ENCODE peak calls at places on chromosomes 3 and 15, in seven cellular contexts. O, C, J, L, Z, T and A are unnamed samples.

GRCh38 chr15:90749754-90750153 is 32.6 kb downstream of the BLM start:
- DNase-seq in O (no peak), L (no peak), J (no peak), C (no peak), Z (no peak), T (no peak), A (no peak)

GRCh38 chr3:188092648-188093047 is 61.3 kb upstream of the LPP start:
- DNase-seq in Z (no peak), T (no peak), O (no peak), C (no peak), J (no peak), L (peak; percentile 63), A (no peak)

GRCh38 chr3:188533612-188534357 is 379.8 kb downstream of the LPP start:
- DNase-seq in J (no peak), C (no peak), L (no peak), T (no peak), Z (no peak), O (no peak), A (no peak)

GRCh38 chr3:183094711-183095110 is 4.6 kb downstream of the MCCC1 start:
- DNase-seq in Z (no peak), L (no peak), O (no peak), T (no peak), C (no peak), J (no peak), A (no peak)

GRCh38 chr3:51100543-51100851 is 284.6 kb upstream of the MANF start:
- DNase-seq in J (no peak), C (no peak), L (no peak), Z (no peak), O (no peak), T (no peak), A (no peak)

GRCh38 chr15:90465140-90465929 is 64.4 kb upstream of the CRTC3 start:
- DNase-seq in Z (no peak), C (no peak), T (no peak), L (peak; percentile 81), J (no peak), O (no peak), A (no peak)

GRCh38 chr3:58206406-58207011 is 4.3 kb downstream of the DNASE1L3 start:
- DNase-seq in Z (no peak), T (no peak), J (no peak), L (peak; percentile 56), C (no peak), O (no peak), A (no peak)

GRCh38 chr3:70982700-70983140 is 600.8 kb downstream of the FOXP1 start:
- DNase-seq in O (peak; percentile 66), T (no peak), Z (peak; percentile 17), L (peak; percentile 86), C (no peak), J (peak; percentile 40), A (peak; percentile 30)

GRCh38 chr3:42118762-42119361 is 27.7 kb downstream of the TRAK1 start:
- DNase-seq in C (no peak), O (peak; percentile 63), J (no peak), L (peak; percentile 49), Z (peak; percentile 31), T (peak; percentile 49), A (no peak)

GRCh38 chr15:77742127-77742526 is 109.4 kb upstream of the LINGO1 start:
- DNase-seq in C (no peak), T (no peak), O (no peak), L (no peak), Z (no peak), J (no peak), A (no peak)

GRCh38 chr15:74202461-74203401 is at the start of gene STRA6:
- DNase-seq in T (peak; percentile 68), J (no peak), O (peak; percentile 85), Z (no peak), L (no peak), C (no peak), A (no peak)

GRCh38 chr3:134260984-134261383 is 10.3 kb upstream of the RYK start:
- DNase-seq in T (no peak), C (no peak), L (no peak), Z (peak; percentile 37), J (no peak), O (no peak), A (no peak)

GRCh38 chr3:185341616-185342457 is 21.1 kb upstream of the MAP3K13 start:
- DNase-seq in C (no peak), L (no peak), Z (no peak), T (no peak), O (peak; percentile 39), J (no peak), A (no peak)

GRCh38 chr3:188635258-188636038 is 481.5 kb downstream of the LPP start:
- DNase-seq in Z (no peak), C (no peak), T (no peak), L (peak; percentile 80), O (no peak), J (no peak), A (no peak)

GRCh38 chr3:46998121-46998851 is 18.8 kb downstream of the NBEAL2 start:
- DNase-seq in L (peak; percentile 18), T (peak; percentile 88), J (peak; percentile 67), O (peak; percentile 69), C (peak; percentile 94), Z (peak; percentile 38), A (peak; percentile 51)

GRCh38 chr3:71189480-71189879 is 394.0 kb downstream of the FOXP1 start:
- DNase-seq in L (peak; percentile 60), J (no peak), T (no peak), O (no peak), C (no peak), Z (no peak), A (no peak)

GRCh38 chr3:122793568-122794416 is at the start of gene HSPBAP1:
- DNase-seq in C (peak; percentile 98), L (peak; percentile 91), O (peak; percentile 92), J (peak; percentile 93), T (peak; percentile 80), Z (peak; percentile 94), A (peak; percentile 94)
- TF ChIP-seq POLR2A in C (no peak), L (peak; percentile 79), O (peak; percentile 74), J (peak; percentile 54), T (peak; percentile 62), Z (peak; percentile 96), A (peak; percentile 48)

DNA sequence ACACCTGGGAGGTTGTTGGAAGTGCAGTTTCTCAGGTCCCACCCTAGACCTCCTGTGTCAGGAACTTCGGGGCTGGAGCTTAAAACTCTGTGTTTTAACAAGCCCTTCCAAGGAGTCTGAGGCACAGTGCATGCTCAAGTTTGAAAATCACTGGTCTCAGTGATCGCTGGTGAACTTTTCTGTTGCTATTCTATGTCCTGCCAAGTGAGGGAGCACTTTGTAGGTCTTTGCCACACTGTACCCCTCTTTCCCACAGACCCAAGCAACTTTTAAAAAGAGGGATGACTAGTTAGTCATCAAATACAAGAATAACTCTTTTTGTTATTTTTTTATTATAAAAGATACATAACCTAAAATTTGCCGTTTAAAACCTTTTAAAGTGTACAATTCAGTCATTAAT is 133.7 kb downstream of the AGBL1 start:
- DNase-seq in C (no peak), Z (no peak), T (no peak), J (no peak), L (no peak), O (no peak), A (no peak)
- TF ChIP-seq CTCF in C (no peak), Z (no peak), T (no peak), J (no peak), L (no peak), O (no peak), A (no peak)

DNA sequence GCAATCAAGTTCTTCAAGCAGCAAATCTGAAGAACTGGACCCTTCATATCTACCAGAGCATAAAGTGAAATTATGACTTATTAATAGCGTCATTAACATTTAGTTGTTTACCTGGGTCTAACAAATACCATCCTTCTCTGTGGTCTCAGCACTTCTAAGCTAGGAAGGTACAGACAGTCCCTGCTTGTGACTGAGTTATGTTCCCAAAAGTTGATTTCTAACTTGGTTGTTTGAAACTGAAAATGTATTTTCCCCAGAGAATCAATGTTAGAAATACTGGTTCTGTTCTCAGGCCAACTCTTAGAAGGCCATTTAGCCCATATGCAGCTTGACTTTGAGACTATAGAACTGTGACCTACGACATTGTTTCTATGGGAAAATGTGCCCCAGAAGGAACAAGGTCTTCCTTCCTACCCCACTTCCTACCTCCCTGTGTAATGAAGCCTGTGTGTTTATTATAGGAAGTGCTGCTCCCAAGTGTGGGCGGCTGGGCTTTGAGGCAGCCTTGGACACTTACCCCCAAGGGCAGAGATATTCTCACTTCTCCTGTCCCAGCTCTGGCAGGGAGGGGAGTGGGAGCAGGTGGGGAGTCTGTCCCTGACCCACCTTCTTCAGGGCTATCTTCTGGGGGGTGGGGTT is 12.2 kb upstream of the MAPK6 start:
- DNase-seq in T (no peak), Z (no peak), L (no peak), O (no peak), J (no peak), C (no peak), A (no peak)
- TF ChIP-seq POLR2A in T (no peak), Z (no peak), L (no peak), O (no peak), J (no peak), C (no peak), A (no peak)

DNA sequence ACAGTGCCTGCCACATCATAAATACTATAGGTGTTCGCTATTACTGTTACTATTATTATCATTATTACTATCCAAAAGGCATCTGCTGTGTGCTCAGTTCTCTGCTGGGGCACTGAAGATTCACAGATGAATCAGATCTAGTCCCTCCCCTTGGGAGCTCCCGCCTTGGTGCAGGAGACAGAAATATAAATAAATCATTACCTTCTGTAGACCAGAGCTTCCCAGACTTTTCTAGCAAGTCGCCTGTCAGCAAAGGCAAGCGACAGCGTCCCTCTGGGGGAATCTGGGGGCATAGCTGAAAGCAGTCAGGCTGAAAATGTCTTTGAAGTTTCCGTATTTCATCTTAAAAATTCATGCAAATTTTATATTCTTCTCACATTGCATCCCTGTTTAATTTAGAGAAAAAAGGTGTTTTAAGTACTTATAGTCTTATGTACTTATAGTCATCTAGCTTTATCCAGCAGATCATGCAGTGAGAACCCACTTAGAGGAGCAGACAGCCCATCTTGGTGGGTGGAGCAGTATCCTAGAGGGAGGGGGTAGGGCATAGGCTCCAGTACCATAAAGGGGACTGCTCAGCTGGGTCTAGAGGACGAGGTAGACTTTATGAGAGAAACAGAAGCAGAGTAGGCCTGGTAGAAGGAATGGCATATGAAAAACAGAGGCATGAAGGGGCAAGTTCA is 10.4 kb upstream of the BRPF1 start:
- DNase-seq in J (no peak), Z (no peak), C (no peak), T (no peak), O (no peak), L (peak; percentile 37), A (no peak)
- TF ChIP-seq CTCF in J (no peak), Z (no peak), C (no peak), T (no peak), O (no peak), L (no peak), A (no peak)

GRCh38 chr3:48739955-48740823 is 23.2 kb upstream of the IP6K2 start:
- DNase-seq in O (peak; percentile 82), C (peak; percentile 91), Z (peak; percentile 80), L (peak; percentile 75), J (peak; percentile 89), T (peak; percentile 84), A (peak; percentile 84)
- TF ChIP-seq POLR2A in O (no peak), C (no peak), Z (no peak), L (no peak), J (no peak), T (no peak), A (no peak)

DNA sequence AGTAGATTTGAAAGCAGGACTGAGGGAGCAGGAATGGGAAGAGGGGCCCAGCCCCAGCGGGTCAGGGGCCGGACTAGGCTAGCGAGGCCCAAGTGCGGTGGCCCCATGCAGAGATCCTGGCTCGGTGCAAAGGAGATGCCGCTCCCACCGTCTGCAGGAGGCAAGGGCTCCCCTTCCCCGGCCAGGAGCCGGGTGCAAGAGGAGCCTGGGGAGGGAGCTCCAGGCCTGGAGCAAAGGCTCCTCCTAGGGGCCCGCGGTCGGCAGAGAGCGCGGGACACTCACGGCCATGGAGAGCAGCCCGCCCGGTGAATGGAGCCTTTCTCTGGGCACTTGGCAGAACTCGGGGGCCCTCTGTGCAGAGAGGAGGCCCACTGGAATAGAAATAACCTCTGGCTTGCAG is 43.2 kb upstream of the USP3 start:
- DNase-seq in O (no peak), C (no peak), J (no peak), L (no peak), T (no peak), Z (no peak), A (no peak)
- TF ChIP-seq CTCF in O (peak; percentile 18), C (no peak), J (no peak), L (no peak), T (peak; percentile 6), Z (no peak), A (no peak)